ENCODE peak calls at places on chromosomes 2 and 18, in six cellular contexts. One of them, this sample, is unnamed.

GRCh38 chr2:228819701-228820100 is 451.4 kb downstream of the PID1 start:
- DNase-seq in naive thymus-derived CD4-positive, alpha-beta T cell: no peak
- DNase-seq in left lung: no peak
- DNase-seq in tibial artery: no peak
- DNase-seq in uterus: no peak
- DNase-seq in A549: no peak
- DNase-seq in this sample: no peak

GRCh38 chr2:69449906-69450305 is 12.7 kb upstream of the NFU1 start:
- DNase-seq in naive thymus-derived CD4-positive, alpha-beta T cell: no peak
- DNase-seq in left lung: no peak
- DNase-seq in tibial artery: no peak
- DNase-seq in uterus: no peak
- DNase-seq in A549: no peak
- DNase-seq in this sample: no peak

GRCh38 chr18:8480506-8481328 is 128.5 kb upstream of the RAB12 start:
- DNase-seq in naive thymus-derived CD4-positive, alpha-beta T cell: no peak
- DNase-seq in left lung: no peak
- DNase-seq in tibial artery: no peak
- DNase-seq in uterus: no peak
- DNase-seq in A549: peak; percentile 72
- DNase-seq in this sample: no peak

GRCh38 chr2:120473522-120474271 is 127.8 kb downstream of the INHBB start:
- DNase-seq in naive thymus-derived CD4-positive, alpha-beta T cell: no peak
- DNase-seq in left lung: no peak
- DNase-seq in tibial artery: no peak
- DNase-seq in uterus: peak; percentile 14
- DNase-seq in A549: no peak
- DNase-seq in this sample: no peak

GRCh38 chr2:150526827-150527226 is 39.4 kb upstream of the RND3 start:
- DNase-seq in naive thymus-derived CD4-positive, alpha-beta T cell: no peak
- DNase-seq in left lung: no peak
- DNase-seq in tibial artery: no peak
- DNase-seq in uterus: no peak
- DNase-seq in A549: peak; percentile 93
- DNase-seq in this sample: no peak

GRCh38 chr18:22349966-22350365 is 67.7 kb downstream of the CTAGE1 start:
- DNase-seq in naive thymus-derived CD4-positive, alpha-beta T cell: no peak
- DNase-seq in left lung: no peak
- DNase-seq in tibial artery: no peak
- DNase-seq in uterus: no peak
- DNase-seq in A549: no peak
- DNase-seq in this sample: no peak

GRCh38 chr2:220553150-220553549 is 925.7 kb downstream of the SLC4A3 start:
- DNase-seq in naive thymus-derived CD4-positive, alpha-beta T cell: no peak
- DNase-seq in left lung: no peak
- DNase-seq in tibial artery: no peak
- DNase-seq in uterus: no peak
- DNase-seq in A549: no peak
- DNase-seq in this sample: no peak

GRCh38 chr2:150232321-150232720 is 255.1 kb downstream of the RND3 start:
- DNase-seq in naive thymus-derived CD4-positive, alpha-beta T cell: no peak
- DNase-seq in left lung: no peak
- DNase-seq in tibial artery: no peak
- DNase-seq in uterus: no peak
- DNase-seq in A549: no peak
- DNase-seq in this sample: no peak

GRCh38 chr2:48471048-48471474 is 58.9 kb upstream of the STON1 start:
- DNase-seq in naive thymus-derived CD4-positive, alpha-beta T cell: no peak
- DNase-seq in left lung: no peak
- DNase-seq in tibial artery: no peak
- DNase-seq in uterus: peak; percentile 40
- DNase-seq in A549: peak; percentile 79
- DNase-seq in this sample: no peak

GRCh38 chr2:160472839-160473251 is 20.8 kb downstream of the RBMS1 start:
- DNase-seq in naive thymus-derived CD4-positive, alpha-beta T cell: no peak
- DNase-seq in left lung: no peak
- DNase-seq in tibial artery: no peak
- DNase-seq in uterus: no peak
- DNase-seq in A549: no peak
- DNase-seq in this sample: no peak

GRCh38 chr2:179272406-179273192 is 8.0 kb upstream of the SESTD1 start:
- DNase-seq in naive thymus-derived CD4-positive, alpha-beta T cell: no peak
- DNase-seq in left lung: no peak
- DNase-seq in tibial artery: no peak
- DNase-seq in uterus: no peak
- DNase-seq in A549: peak; percentile 32
- DNase-seq in this sample: no peak

GRCh38 chr2:30301551-30301950 is 70.2 kb downstream of the LBH start:
- DNase-seq in naive thymus-derived CD4-positive, alpha-beta T cell: no peak
- DNase-seq in left lung: no peak
- DNase-seq in tibial artery: no peak
- DNase-seq in uterus: no peak
- DNase-seq in A549: peak; percentile 64
- DNase-seq in this sample: no peak

GRCh38 chr18:36895606-36896005 is 66.7 kb downstream of the KIAA1328 start:
- DNase-seq in naive thymus-derived CD4-positive, alpha-beta T cell: no peak
- DNase-seq in left lung: no peak
- DNase-seq in tibial artery: no peak
- DNase-seq in uterus: no peak
- DNase-seq in A549: no peak
- DNase-seq in this sample: no peak

GRCh38 chr2:27728081-27728858 is 43.2 kb upstream of the MRPL33 start:
- DNase-seq in naive thymus-derived CD4-positive, alpha-beta T cell: no peak
- DNase-seq in left lung: no peak
- DNase-seq in tibial artery: no peak
- DNase-seq in uterus: no peak
- DNase-seq in A549: no peak
- DNase-seq in this sample: no peak

GRCh38 chr2:195649629-195650190 is 7.3 kb upstream of the SLC39A10 start:
- DNase-seq in naive thymus-derived CD4-positive, alpha-beta T cell: no peak
- DNase-seq in left lung: no peak
- DNase-seq in tibial artery: no peak
- DNase-seq in uterus: no peak
- DNase-seq in A549: no peak
- DNase-seq in this sample: no peak

GRCh38 chr2:118120001-118120400 is 31.7 kb downstream of the INSIG2 start:
- DNase-seq in naive thymus-derived CD4-positive, alpha-beta T cell: no peak
- DNase-seq in left lung: no peak
- DNase-seq in tibial artery: no peak
- DNase-seq in uterus: no peak
- DNase-seq in A549: no peak
- DNase-seq in this sample: no peak

GRCh38 chr2:189082576-189082975 is 97.0 kb downstream of the COL5A2 start:
- DNase-seq in naive thymus-derived CD4-positive, alpha-beta T cell: no peak
- DNase-seq in left lung: peak; percentile 30
- DNase-seq in tibial artery: no peak
- DNase-seq in uterus: no peak
- DNase-seq in A549: no peak
- DNase-seq in this sample: peak; percentile 20

GRCh38 chr2:127000937-127001336 is 102.2 kb downstream of the TEX51 start:
- DNase-seq in naive thymus-derived CD4-positive, alpha-beta T cell: no peak
- DNase-seq in left lung: no peak
- DNase-seq in tibial artery: no peak
- DNase-seq in uterus: no peak
- DNase-seq in A549: no peak
- DNase-seq in this sample: no peak

DNA sequence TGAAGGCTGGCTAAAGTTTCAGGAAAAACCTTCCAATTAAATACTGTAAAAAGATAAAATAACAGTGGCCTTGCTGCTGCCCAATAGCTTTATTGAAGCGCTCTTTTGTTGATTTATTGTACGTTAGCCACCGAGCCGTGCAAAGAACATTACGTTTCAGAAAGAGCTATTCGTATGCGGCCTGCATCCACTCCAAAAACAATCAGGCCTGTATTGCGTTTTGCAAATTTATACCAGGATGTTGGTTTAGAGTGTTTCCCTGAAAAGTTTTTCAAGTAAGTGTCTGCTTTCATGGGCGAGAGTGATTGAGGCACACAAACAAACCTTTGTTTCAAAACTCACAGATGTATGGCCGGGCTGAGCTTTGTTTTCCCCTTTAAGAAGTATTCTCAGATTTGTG is 257.2 kb upstream of the SALL3 start:
- DNase-seq in naive thymus-derived CD4-positive, alpha-beta T cell: no peak
- DNase-seq in left lung: no peak
- DNase-seq in tibial artery: no peak
- DNase-seq in uterus: no peak
- DNase-seq in A549: no peak
- DNase-seq in this sample: no peak
- H3K4me3 ChIP-seq in naive thymus-derived CD4-positive, alpha-beta T cell: no peak overlapping the region
- H3K4me3 ChIP-seq in left lung: no peak overlapping the region
- H3K4me3 ChIP-seq in tibial artery: no peak overlapping the region
- H3K4me3 ChIP-seq in uterus: no peak overlapping the region
- H3K4me3 ChIP-seq in A549: no peak overlapping the region
- H3K4me3 ChIP-seq in this sample: no peak overlapping the region

DNA sequence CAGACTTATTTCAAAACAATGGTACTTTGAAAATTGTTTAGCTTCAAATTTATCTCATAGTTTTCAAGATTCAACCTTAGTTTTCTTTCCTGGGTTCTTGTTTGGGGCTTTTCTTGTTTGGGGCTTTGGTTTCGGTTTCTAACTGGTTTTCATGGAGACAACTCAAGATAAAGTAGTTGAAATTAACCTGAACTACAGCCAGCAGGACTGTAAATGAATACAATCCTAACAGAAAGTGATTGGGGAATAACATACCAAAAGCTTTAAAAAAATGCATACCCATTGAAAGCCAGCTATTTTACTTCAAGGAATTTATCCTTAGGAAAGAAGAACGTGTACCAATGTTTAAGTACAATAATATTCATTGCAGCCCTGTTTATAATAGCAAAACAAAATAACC is 133.4 kb upstream of the SLC14A2 start:
- DNase-seq in naive thymus-derived CD4-positive, alpha-beta T cell: no peak
- DNase-seq in left lung: no peak
- DNase-seq in tibial artery: no peak
- DNase-seq in uterus: no peak
- DNase-seq in A549: no peak
- DNase-seq in this sample: no peak
- H3K4me3 ChIP-seq in naive thymus-derived CD4-positive, alpha-beta T cell: no peak overlapping the region
- H3K4me3 ChIP-seq in left lung: no peak overlapping the region
- H3K4me3 ChIP-seq in tibial artery: no peak overlapping the region
- H3K4me3 ChIP-seq in uterus: peak overlapping the region; percentile 4
- H3K4me3 ChIP-seq in A549: no peak overlapping the region
- H3K4me3 ChIP-seq in this sample: no peak overlapping the region

GRCh38 chr2:3443685-3444084 is 64.2 kb downstream of the TRAPPC12 start:
- DNase-seq in naive thymus-derived CD4-positive, alpha-beta T cell: no peak
- DNase-seq in left lung: no peak
- DNase-seq in tibial artery: no peak
- DNase-seq in uterus: no peak
- DNase-seq in A549: peak; percentile 48
- DNase-seq in this sample: no peak
- H3K4me3 ChIP-seq in naive thymus-derived CD4-positive, alpha-beta T cell: no peak overlapping the region
- H3K4me3 ChIP-seq in left lung: no peak overlapping the region
- H3K4me3 ChIP-seq in tibial artery: no peak overlapping the region
- H3K4me3 ChIP-seq in uterus: no peak overlapping the region
- H3K4me3 ChIP-seq in A549: no peak overlapping the region
- H3K4me3 ChIP-seq in this sample: no peak overlapping the region

DNA sequence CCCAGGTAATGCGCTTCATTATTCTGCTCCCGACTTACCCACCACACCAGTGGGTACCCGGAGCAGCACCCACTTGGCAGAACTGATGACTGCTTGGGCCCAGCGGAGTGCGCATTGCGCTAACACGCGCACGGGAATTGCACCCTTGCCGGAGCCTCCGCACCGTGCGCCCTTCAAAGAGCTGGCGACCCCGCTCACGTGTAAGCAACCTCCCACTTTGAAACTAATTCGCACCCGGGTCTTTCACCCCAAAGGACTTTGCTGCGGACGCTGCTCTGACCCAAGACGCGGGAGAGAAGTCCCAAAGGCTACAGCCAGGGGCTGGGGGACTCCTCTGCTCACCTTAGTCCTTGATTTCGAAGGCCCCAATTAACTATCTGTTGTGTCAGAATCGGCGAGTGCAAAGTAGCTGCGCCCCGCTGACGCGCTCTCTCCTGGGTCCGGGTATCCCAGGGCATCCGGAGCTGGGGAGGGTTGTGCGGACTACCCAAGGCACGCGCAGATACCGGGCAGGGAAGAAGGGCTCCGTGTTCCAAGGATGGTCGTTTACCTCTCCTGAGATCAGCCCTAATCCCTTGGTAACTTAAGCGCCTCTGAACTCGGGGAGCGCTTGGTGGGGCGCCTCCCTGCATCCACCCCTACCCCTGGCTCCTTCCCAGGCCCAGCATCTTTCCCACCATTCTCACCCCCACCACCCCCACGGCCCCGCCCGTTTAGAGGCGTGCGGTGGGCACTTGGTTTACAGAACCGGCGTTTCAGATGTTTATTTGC is 13.1 kb upstream of the SATB2 start:
- DNase-seq in naive thymus-derived CD4-positive, alpha-beta T cell: no peak
- DNase-seq in left lung: no peak
- DNase-seq in tibial artery: no peak
- DNase-seq in uterus: no peak
- DNase-seq in A549: no peak
- DNase-seq in this sample: no peak
- H3K4me3 ChIP-seq in naive thymus-derived CD4-positive, alpha-beta T cell: no peak overlapping the region
- H3K4me3 ChIP-seq in left lung: no peak overlapping the region
- H3K4me3 ChIP-seq in tibial artery: peak overlapping the region; percentile 42
- H3K4me3 ChIP-seq in uterus: no peak overlapping the region
- H3K4me3 ChIP-seq in A549: peak overlapping the region; percentile 35
- H3K4me3 ChIP-seq in this sample: peak overlapping the region; percentile 45

GRCh38 chr2:185578293-185578692 is 160.3 kb upstream of the FSIP2 start:
- DNase-seq in naive thymus-derived CD4-positive, alpha-beta T cell: no peak
- DNase-seq in left lung: no peak
- DNase-seq in tibial artery: no peak
- DNase-seq in uterus: no peak
- DNase-seq in A549: no peak
- DNase-seq in this sample: no peak
- H3K4me3 ChIP-seq in naive thymus-derived CD4-positive, alpha-beta T cell: no peak overlapping the region
- H3K4me3 ChIP-seq in left lung: no peak overlapping the region
- H3K4me3 ChIP-seq in tibial artery: no peak overlapping the region
- H3K4me3 ChIP-seq in uterus: no peak overlapping the region
- H3K4me3 ChIP-seq in A549: no peak overlapping the region
- H3K4me3 ChIP-seq in this sample: no peak overlapping the region